ENCODE peak calls at places on chromosomes 3 and 15, in four cellular contexts. One of them, this sample, is unnamed.
A peak's percentile ranks its signal among the peaks of the same experiment; 100 is the strongest.

GRCh38 chr3:51718547-51719412 is 11.9 kb downstream of the GRM2 start:
- DNase-seq in ascending aorta: peak; percentile 67
- DNase-seq in suprapubic skin: peak; percentile 65
- DNase-seq in sigmoid colon: peak; percentile 55
- DNase-seq in this sample: no peak

GRCh38 chr15:57537072-57537471 is 54.6 kb upstream of the MYZAP start:
- DNase-seq in ascending aorta: peak; percentile 94
- DNase-seq in suprapubic skin: no peak
- DNase-seq in sigmoid colon: no peak
- DNase-seq in this sample: no peak

GRCh38 chr15:66151809-66152208 is 101.7 kb downstream of the MEGF11 start:
- DNase-seq in ascending aorta: no peak
- DNase-seq in suprapubic skin: no peak
- DNase-seq in sigmoid colon: no peak
- DNase-seq in this sample: no peak

GRCh38 chr3:152458023-152458724 is 189.4 kb downstream of the MBNL1 start:
- DNase-seq in ascending aorta: no peak
- DNase-seq in suprapubic skin: no peak
- DNase-seq in sigmoid colon: no peak
- DNase-seq in this sample: no peak

GRCh38 chr3:10518506-10519150 is 13.2 kb upstream of the ATP2B2 start:
- DNase-seq in ascending aorta: peak; percentile 50
- DNase-seq in suprapubic skin: peak; percentile 53
- DNase-seq in sigmoid colon: peak; percentile 40
- DNase-seq in this sample: no peak

GRCh38 chr15:25790003-25790660 is 73.0 kb downstream of the ATP10A start:
- DNase-seq in ascending aorta: peak; percentile 84
- DNase-seq in suprapubic skin: no peak
- DNase-seq in sigmoid colon: peak; percentile 91
- DNase-seq in this sample: no peak

GRCh38 chr3:10992017-10992945 is at the start of gene SLC6A1:
- DNase-seq in ascending aorta: no peak
- DNase-seq in suprapubic skin: no peak
- DNase-seq in sigmoid colon: no peak
- DNase-seq in this sample: peak; percentile 59

GRCh38 chr15:22933641-22934061 is 46.5 kb downstream of the CYFIP1 start:
- DNase-seq in ascending aorta: no peak
- DNase-seq in suprapubic skin: no peak
- DNase-seq in sigmoid colon: no peak
- DNase-seq in this sample: no peak

GRCh38 chr3:52313188-52313773 is 2.8 kb upstream of the DNAH1 start:
- DNase-seq in ascending aorta: no peak
- DNase-seq in suprapubic skin: no peak
- DNase-seq in sigmoid colon: no peak
- DNase-seq in this sample: no peak

GRCh38 chr3:195071916-195072820 is 198.8 kb downstream of the XXYLT1 start:
- DNase-seq in ascending aorta: peak; percentile 56
- DNase-seq in suprapubic skin: peak; percentile 62
- DNase-seq in sigmoid colon: peak; percentile 43
- DNase-seq in this sample: no peak
- H3K27ac ChIP-seq in ascending aorta: no peak overlapping the region
- H3K27ac ChIP-seq in suprapubic skin: no peak overlapping the region
- H3K27ac ChIP-seq in sigmoid colon: no peak overlapping the region
- H3K27ac ChIP-seq in this sample: no peak overlapping the region

GRCh38 chr3:63405882-63406281 is 127.8 kb downstream of the SYNPR start:
- DNase-seq in ascending aorta: no peak
- DNase-seq in suprapubic skin: no peak
- DNase-seq in sigmoid colon: no peak
- DNase-seq in this sample: no peak
- H3K27ac ChIP-seq in ascending aorta: no peak overlapping the region
- H3K27ac ChIP-seq in suprapubic skin: no peak overlapping the region
- H3K27ac ChIP-seq in sigmoid colon: no peak overlapping the region
- H3K27ac ChIP-seq in this sample: no peak overlapping the region

GRCh38 chr3:71076361-71076997 is 507.0 kb downstream of the FOXP1 start:
- DNase-seq in ascending aorta: no peak
- DNase-seq in suprapubic skin: no peak
- DNase-seq in sigmoid colon: no peak
- DNase-seq in this sample: no peak
- H3K27ac ChIP-seq in ascending aorta: peak overlapping the region; percentile 57
- H3K27ac ChIP-seq in suprapubic skin: no peak overlapping the region
- H3K27ac ChIP-seq in sigmoid colon: peak overlapping the region; percentile 97
- H3K27ac ChIP-seq in this sample: no peak overlapping the region

GRCh38 chr3:183768114-183768513 is 57.3 kb downstream of the MAP6D1 start:
- DNase-seq in ascending aorta: no peak
- DNase-seq in suprapubic skin: no peak
- DNase-seq in sigmoid colon: no peak
- DNase-seq in this sample: no peak
- H3K27ac ChIP-seq in ascending aorta: no peak overlapping the region
- H3K27ac ChIP-seq in suprapubic skin: no peak overlapping the region
- H3K27ac ChIP-seq in sigmoid colon: no peak overlapping the region
- H3K27ac ChIP-seq in this sample: no peak overlapping the region

GRCh38 chr3:43872901-43873300 is 182.2 kb downstream of the ABHD5 start:
- DNase-seq in ascending aorta: peak; percentile 31
- DNase-seq in suprapubic skin: no peak
- DNase-seq in sigmoid colon: no peak
- DNase-seq in this sample: peak; percentile 35
- H3K27ac ChIP-seq in ascending aorta: peak overlapping the region; percentile 85
- H3K27ac ChIP-seq in suprapubic skin: no peak overlapping the region
- H3K27ac ChIP-seq in sigmoid colon: no peak overlapping the region
- H3K27ac ChIP-seq in this sample: peak overlapping the region; percentile 76

DNA sequence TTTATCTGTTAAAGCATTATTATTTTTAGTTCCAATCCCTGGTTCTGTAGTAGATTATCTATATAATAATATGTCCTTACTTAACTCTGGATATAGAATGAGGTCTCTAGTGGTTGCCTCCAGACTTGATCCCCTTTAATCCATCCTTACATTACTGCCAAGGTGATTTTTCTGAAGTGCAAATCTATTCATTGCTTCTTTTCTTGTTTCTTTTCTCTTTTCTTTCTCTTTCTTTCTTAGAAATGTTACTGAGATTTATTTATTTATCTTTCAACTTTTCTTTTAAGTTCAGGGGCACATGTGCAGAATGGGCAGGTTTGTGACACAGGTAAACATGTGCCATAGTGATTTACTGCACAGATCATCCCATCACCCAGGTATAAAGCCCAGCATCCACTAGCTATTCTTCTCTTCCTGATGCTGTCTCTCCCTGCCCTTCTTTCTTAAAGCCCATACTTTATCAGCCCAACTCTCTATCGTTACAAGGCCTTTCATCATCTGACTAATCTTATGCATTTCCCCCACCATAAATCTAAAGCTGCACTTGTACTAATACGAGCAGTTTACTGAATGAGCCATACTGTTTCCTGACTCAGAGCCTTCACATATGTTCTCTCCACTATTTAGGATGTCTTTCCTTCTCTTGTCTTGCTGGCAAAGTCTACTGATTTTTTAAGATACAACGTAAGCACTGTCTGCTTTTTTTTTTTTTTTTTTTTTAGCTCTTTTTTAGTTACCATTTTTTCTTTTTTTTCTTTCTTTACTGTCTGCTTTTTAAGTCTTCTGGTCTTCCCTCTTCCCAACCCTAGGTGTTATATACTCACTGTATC is 4.6 kb downstream of the GLCE start:
- DNase-seq in ascending aorta: no peak
- DNase-seq in suprapubic skin: no peak
- DNase-seq in sigmoid colon: no peak
- DNase-seq in this sample: no peak
- H3K27ac ChIP-seq in ascending aorta: no peak overlapping the region
- H3K27ac ChIP-seq in suprapubic skin: no peak overlapping the region
- H3K27ac ChIP-seq in sigmoid colon: no peak overlapping the region
- H3K27ac ChIP-seq in this sample: no peak overlapping the region